ENCODE peak calls at places on chromosomes 11 and 22, in nine cellular contexts. One of them, this sample, is unnamed.

GRCh38 chr22:36486619-36487384 is 5.4 kb upstream of the TXN2 start:
- DNase-seq in IMR-90: peak; percentile 68
- DNase-seq in endodermal cell: peak; percentile 91
- DNase-seq in NCI-H748 treated with DMSO at 0.1 percent for 48 hours: no peak
- DNase-seq in stimulated activated CD4-positive, alpha-beta T cell treated with anti-CD3 and anti-CD28 coated beads, Interleukin-2, amount 100 ng/mL, for 24 hours: peak; percentile 65
- DNase-seq in heart right ventricle: peak; percentile 54
- DNase-seq in SK-N-SH: no peak
- DNase-seq in stimulated activated naive CD4-positive, alpha-beta T cell: peak; percentile 72
- DNase-seq in EL: peak; percentile 65
- DNase-seq in this sample: peak; percentile 65

GRCh38 chr11:47171057-47171838 is 5.4 kb downstream of the ARFGAP2 start:
- DNase-seq in endodermal cell: no peak
- DNase-seq in EL: no peak
- DNase-seq in NCI-H748 treated with DMSO at 0.1 percent for 48 hours: no peak
- DNase-seq in SK-N-SH: no peak
- DNase-seq in heart right ventricle: no peak
- DNase-seq in IMR-90: no peak
- DNase-seq in stimulated activated naive CD4-positive, alpha-beta T cell: no peak
- DNase-seq in stimulated activated CD4-positive, alpha-beta T cell treated with anti-CD3 and anti-CD28 coated beads, Interleukin-2, amount 100 ng/mL, for 24 hours: no peak
- DNase-seq in this sample: no peak

GRCh38 chr11:65210361-65210731 is 28.6 kb downstream of the CAPN1 start:
- DNase-seq in stimulated activated naive CD4-positive, alpha-beta T cell: no peak
- DNase-seq in heart right ventricle: no peak
- DNase-seq in EL: no peak
- DNase-seq in IMR-90: no peak
- DNase-seq in endodermal cell: no peak
- DNase-seq in stimulated activated CD4-positive, alpha-beta T cell treated with anti-CD3 and anti-CD28 coated beads, Interleukin-2, amount 100 ng/mL, for 24 hours: no peak
- DNase-seq in SK-N-SH: no peak
- DNase-seq in NCI-H748 treated with DMSO at 0.1 percent for 48 hours: no peak
- DNase-seq in this sample: no peak

GRCh38 chr11:76252625-76253024 is 46.3 kb upstream of the WNT11 start:
- DNase-seq in EL: no peak
- DNase-seq in heart right ventricle: no peak
- DNase-seq in endodermal cell: no peak
- DNase-seq in SK-N-SH: no peak
- DNase-seq in stimulated activated CD4-positive, alpha-beta T cell treated with anti-CD3 and anti-CD28 coated beads, Interleukin-2, amount 100 ng/mL, for 24 hours: no peak
- DNase-seq in IMR-90: no peak
- DNase-seq in stimulated activated naive CD4-positive, alpha-beta T cell: no peak
- DNase-seq in NCI-H748 treated with DMSO at 0.1 percent for 48 hours: no peak
- DNase-seq in this sample: no peak

GRCh38 chr22:45331486-45331885 is 21.8 kb downstream of the FAM118A start:
- DNase-seq in SK-N-SH: no peak
- DNase-seq in stimulated activated CD4-positive, alpha-beta T cell treated with anti-CD3 and anti-CD28 coated beads, Interleukin-2, amount 100 ng/mL, for 24 hours: no peak
- DNase-seq in heart right ventricle: no peak
- DNase-seq in IMR-90: no peak
- DNase-seq in EL: no peak
- DNase-seq in endodermal cell: no peak
- DNase-seq in stimulated activated naive CD4-positive, alpha-beta T cell: no peak
- DNase-seq in NCI-H748 treated with DMSO at 0.1 percent for 48 hours: no peak
- DNase-seq in this sample: no peak

GRCh38 chr11:128726464-128727139 is 32.7 kb downstream of the FLI1 start:
- DNase-seq in IMR-90: no peak
- DNase-seq in stimulated activated naive CD4-positive, alpha-beta T cell: peak; percentile 71
- DNase-seq in endodermal cell: no peak
- DNase-seq in NCI-H748 treated with DMSO at 0.1 percent for 48 hours: no peak
- DNase-seq in stimulated activated CD4-positive, alpha-beta T cell treated with anti-CD3 and anti-CD28 coated beads, Interleukin-2, amount 100 ng/mL, for 24 hours: no peak
- DNase-seq in EL: no peak
- DNase-seq in SK-N-SH: no peak
- DNase-seq in heart right ventricle: peak; percentile 44
- DNase-seq in this sample: no peak

GRCh38 chr11:83241291-83241946 is 44.7 kb downstream of the CCDC90B start:
- DNase-seq in heart right ventricle: peak; percentile 19
- DNase-seq in stimulated activated naive CD4-positive, alpha-beta T cell: no peak
- DNase-seq in IMR-90: peak; percentile 77
- DNase-seq in EL: peak; percentile 75
- DNase-seq in stimulated activated CD4-positive, alpha-beta T cell treated with anti-CD3 and anti-CD28 coated beads, Interleukin-2, amount 100 ng/mL, for 24 hours: peak; percentile 21
- DNase-seq in endodermal cell: peak; percentile 89
- DNase-seq in NCI-H748 treated with DMSO at 0.1 percent for 48 hours: peak; percentile 21
- DNase-seq in SK-N-SH: peak; percentile 38
- DNase-seq in this sample: peak; percentile 73

GRCh38 chr22:22033803-22034468 is 51.3 kb upstream of the TOP3B start:
- DNase-seq in stimulated activated naive CD4-positive, alpha-beta T cell: no peak
- DNase-seq in endodermal cell: no peak
- DNase-seq in EL: no peak
- DNase-seq in heart right ventricle: no peak
- DNase-seq in stimulated activated CD4-positive, alpha-beta T cell treated with anti-CD3 and anti-CD28 coated beads, Interleukin-2, amount 100 ng/mL, for 24 hours: no peak
- DNase-seq in SK-N-SH: no peak
- DNase-seq in NCI-H748 treated with DMSO at 0.1 percent for 48 hours: no peak
- DNase-seq in IMR-90: no peak
- DNase-seq in this sample: no peak

GRCh38 chr11:704189-704798 is 1.7 kb upstream of the EPS8L2 start:
- DNase-seq in NCI-H748 treated with DMSO at 0.1 percent for 48 hours: no peak
- DNase-seq in SK-N-SH: no peak
- DNase-seq in IMR-90: no peak
- DNase-seq in stimulated activated CD4-positive, alpha-beta T cell treated with anti-CD3 and anti-CD28 coated beads, Interleukin-2, amount 100 ng/mL, for 24 hours: no peak
- DNase-seq in endodermal cell: no peak
- DNase-seq in EL: no peak
- DNase-seq in stimulated activated naive CD4-positive, alpha-beta T cell: no peak
- DNase-seq in heart right ventricle: no peak
- DNase-seq in this sample: no peak

GRCh38 chr11:130068546-130068985 is 1.1 kb upstream of the APLP2 start:
- DNase-seq in NCI-H748 treated with DMSO at 0.1 percent for 48 hours: no peak
- DNase-seq in stimulated activated naive CD4-positive, alpha-beta T cell: no peak
- DNase-seq in stimulated activated CD4-positive, alpha-beta T cell treated with anti-CD3 and anti-CD28 coated beads, Interleukin-2, amount 100 ng/mL, for 24 hours: no peak
- DNase-seq in SK-N-SH: no peak
- DNase-seq in IMR-90: no peak
- DNase-seq in heart right ventricle: no peak
- DNase-seq in EL: no peak
- DNase-seq in endodermal cell: no peak
- DNase-seq in this sample: no peak

GRCh38 chr22:38996105-38996504 is 14.0 kb downstream of the APOBEC3B start:
- DNase-seq in NCI-H748 treated with DMSO at 0.1 percent for 48 hours: no peak
- DNase-seq in EL: no peak
- DNase-seq in endodermal cell: no peak
- DNase-seq in heart right ventricle: no peak
- DNase-seq in stimulated activated CD4-positive, alpha-beta T cell treated with anti-CD3 and anti-CD28 coated beads, Interleukin-2, amount 100 ng/mL, for 24 hours: no peak
- DNase-seq in IMR-90: no peak
- DNase-seq in stimulated activated naive CD4-positive, alpha-beta T cell: no peak
- DNase-seq in SK-N-SH: no peak
- DNase-seq in this sample: no peak

GRCh38 chr22:20503816-20504215 is 3.6 kb upstream of the MED15 start:
- DNase-seq in stimulated activated naive CD4-positive, alpha-beta T cell: no peak
- DNase-seq in NCI-H748 treated with DMSO at 0.1 percent for 48 hours: no peak
- DNase-seq in EL: peak; percentile 50
- DNase-seq in SK-N-SH: no peak
- DNase-seq in IMR-90: no peak
- DNase-seq in stimulated activated CD4-positive, alpha-beta T cell treated with anti-CD3 and anti-CD28 coated beads, Interleukin-2, amount 100 ng/mL, for 24 hours: no peak
- DNase-seq in endodermal cell: no peak
- DNase-seq in heart right ventricle: no peak
- DNase-seq in this sample: peak; percentile 78

GRCh38 chr11:118607401-118608267 is at the start of gene PHLDB1:
- DNase-seq in EL: peak; percentile 77
- DNase-seq in SK-N-SH: peak; percentile 86
- DNase-seq in heart right ventricle: peak; percentile 76
- DNase-seq in stimulated activated CD4-positive, alpha-beta T cell treated with anti-CD3 and anti-CD28 coated beads, Interleukin-2, amount 100 ng/mL, for 24 hours: peak; percentile 61
- DNase-seq in endodermal cell: peak; percentile 85
- DNase-seq in stimulated activated naive CD4-positive, alpha-beta T cell: peak; percentile 41
- DNase-seq in NCI-H748 treated with DMSO at 0.1 percent for 48 hours: no peak
- DNase-seq in IMR-90: peak; percentile 67
- DNase-seq in this sample: peak; percentile 76

GRCh38 chr11:108115495-108116140 is 5.7 kb upstream of the ACAT1 start:
- DNase-seq in endodermal cell: peak; percentile 55
- DNase-seq in EL: peak; percentile 86
- DNase-seq in stimulated activated naive CD4-positive, alpha-beta T cell: no peak
- DNase-seq in SK-N-SH: no peak
- DNase-seq in heart right ventricle: peak; percentile 86
- DNase-seq in IMR-90: peak; percentile 89
- DNase-seq in stimulated activated CD4-positive, alpha-beta T cell treated with anti-CD3 and anti-CD28 coated beads, Interleukin-2, amount 100 ng/mL, for 24 hours: no peak
- DNase-seq in NCI-H748 treated with DMSO at 0.1 percent for 48 hours: no peak
- DNase-seq in this sample: peak; percentile 88

GRCh38 chr22:23402275-23403151 is 177.6 kb downstream of the IGLL1 start:
- DNase-seq in EL: peak; percentile 31
- DNase-seq in NCI-H748 treated with DMSO at 0.1 percent for 48 hours: peak; percentile 69
- DNase-seq in endodermal cell: peak; percentile 93
- DNase-seq in stimulated activated CD4-positive, alpha-beta T cell treated with anti-CD3 and anti-CD28 coated beads, Interleukin-2, amount 100 ng/mL, for 24 hours: peak; percentile 69
- DNase-seq in IMR-90: peak; percentile 19
- DNase-seq in SK-N-SH: peak; percentile 96
- DNase-seq in heart right ventricle: peak; percentile 26
- DNase-seq in stimulated activated naive CD4-positive, alpha-beta T cell: peak; percentile 19
- DNase-seq in this sample: peak; percentile 82

GRCh38 chr11:66050581-66051231 is 1.5 kb upstream of the SF3B2 start:
- DNase-seq in stimulated activated CD4-positive, alpha-beta T cell treated with anti-CD3 and anti-CD28 coated beads, Interleukin-2, amount 100 ng/mL, for 24 hours: no peak
- DNase-seq in IMR-90: no peak
- DNase-seq in SK-N-SH: peak; percentile 46
- DNase-seq in endodermal cell: peak; percentile 63
- DNase-seq in NCI-H748 treated with DMSO at 0.1 percent for 48 hours: no peak
- DNase-seq in heart right ventricle: no peak
- DNase-seq in EL: no peak
- DNase-seq in stimulated activated naive CD4-positive, alpha-beta T cell: no peak
- DNase-seq in this sample: no peak

GRCh38 chr11:65739022-65739421 is 18.4 kb upstream of the RNASEH2C start:
- DNase-seq in NCI-H748 treated with DMSO at 0.1 percent for 48 hours: no peak
- DNase-seq in stimulated activated naive CD4-positive, alpha-beta T cell: no peak
- DNase-seq in stimulated activated CD4-positive, alpha-beta T cell treated with anti-CD3 and anti-CD28 coated beads, Interleukin-2, amount 100 ng/mL, for 24 hours: no peak
- DNase-seq in IMR-90: no peak
- DNase-seq in SK-N-SH: no peak
- DNase-seq in heart right ventricle: no peak
- DNase-seq in endodermal cell: no peak
- DNase-seq in EL: no peak
- DNase-seq in this sample: no peak

GRCh38 chr11:67373916-67374570 is 645 bp upstream of the CLCF1 start:
- DNase-seq in heart right ventricle: peak; percentile 77
- DNase-seq in SK-N-SH: peak; percentile 69
- DNase-seq in IMR-90: peak; percentile 96
- DNase-seq in EL: peak; percentile 99
- DNase-seq in NCI-H748 treated with DMSO at 0.1 percent for 48 hours: no peak
- DNase-seq in stimulated activated CD4-positive, alpha-beta T cell treated with anti-CD3 and anti-CD28 coated beads, Interleukin-2, amount 100 ng/mL, for 24 hours: peak; percentile 48
- DNase-seq in stimulated activated naive CD4-positive, alpha-beta T cell: peak; percentile 43
- DNase-seq in endodermal cell: peak; percentile 94
- DNase-seq in this sample: peak; percentile 95

GRCh38 chr11:120657306-120658070 is 145.9 kb downstream of the GRIK4 start:
- DNase-seq in EL: no peak
- DNase-seq in SK-N-SH: no peak
- DNase-seq in IMR-90: no peak
- DNase-seq in stimulated activated CD4-positive, alpha-beta T cell treated with anti-CD3 and anti-CD28 coated beads, Interleukin-2, amount 100 ng/mL, for 24 hours: no peak
- DNase-seq in endodermal cell: no peak
- DNase-seq in stimulated activated naive CD4-positive, alpha-beta T cell: no peak
- DNase-seq in NCI-H748 treated with DMSO at 0.1 percent for 48 hours: no peak
- DNase-seq in heart right ventricle: no peak
- DNase-seq in this sample: no peak

GRCh38 chr11:129313588-129314288 is 61.9 kb upstream of the BARX2 start:
- DNase-seq in endodermal cell: no peak
- DNase-seq in stimulated activated CD4-positive, alpha-beta T cell treated with anti-CD3 and anti-CD28 coated beads, Interleukin-2, amount 100 ng/mL, for 24 hours: no peak
- DNase-seq in EL: no peak
- DNase-seq in SK-N-SH: no peak
- DNase-seq in NCI-H748 treated with DMSO at 0.1 percent for 48 hours: no peak
- DNase-seq in heart right ventricle: no peak
- DNase-seq in IMR-90: peak; percentile 49
- DNase-seq in stimulated activated naive CD4-positive, alpha-beta T cell: no peak
- DNase-seq in this sample: no peak

GRCh38 chr22:31800065-31800464 is 46.2 kb downstream of the DEPDC5 start:
- DNase-seq in stimulated activated naive CD4-positive, alpha-beta T cell: no peak
- DNase-seq in stimulated activated CD4-positive, alpha-beta T cell treated with anti-CD3 and anti-CD28 coated beads, Interleukin-2, amount 100 ng/mL, for 24 hours: no peak
- DNase-seq in SK-N-SH: no peak
- DNase-seq in heart right ventricle: no peak
- DNase-seq in IMR-90: peak; percentile 78
- DNase-seq in EL: peak; percentile 53
- DNase-seq in endodermal cell: no peak
- DNase-seq in NCI-H748 treated with DMSO at 0.1 percent for 48 hours: no peak
- DNase-seq in this sample: peak; percentile 11

GRCh38 chr11:58616594-58616993 is 5.9 kb upstream of the CNTF start:
- DNase-seq in stimulated activated CD4-positive, alpha-beta T cell treated with anti-CD3 and anti-CD28 coated beads, Interleukin-2, amount 100 ng/mL, for 24 hours: no peak
- DNase-seq in IMR-90: peak; percentile 95
- DNase-seq in SK-N-SH: no peak
- DNase-seq in endodermal cell: no peak
- DNase-seq in heart right ventricle: no peak
- DNase-seq in EL: peak; percentile 89
- DNase-seq in NCI-H748 treated with DMSO at 0.1 percent for 48 hours: no peak
- DNase-seq in stimulated activated naive CD4-positive, alpha-beta T cell: no peak
- DNase-seq in this sample: peak; percentile 72